ENCODE peak calls at places on chromosomes 13 and 19, in ten cellular contexts. S, T, K, N, Z, R, D, B, U and X are unnamed samples.

GRCh38 chr19:3335431-3336350 is 30.7 kb upstream of the NFIC start:
- DNase-seq in S (no peak), T (peak; percentile 52), R (peak; percentile 77), Z (no peak), N (no peak), D (peak; percentile 76), B (peak; percentile 87), K (peak; percentile 54), U (peak; percentile 89), X (no peak)

GRCh38 chr13:31053098-31053497 is 108.6 kb downstream of the HSPH1 start:
- DNase-seq in K (no peak), R (no peak), T (no peak), U (no peak), N (no peak), Z (no peak), B (peak; percentile 96), S (peak; percentile 79), D (peak; percentile 61), X (no peak)

GRCh38 chr13:98252931-98253470 is 75.9 kb upstream of the RNF113B start:
- DNase-seq in N (no peak), K (no peak), T (no peak), S (no peak), D (no peak), Z (no peak), U (no peak), B (peak; percentile 67), R (no peak), X (peak; percentile 53)

GRCh38 chr13:76725211-76725610 is 161.0 kb downstream of the KCTD12 start:
- DNase-seq in T (no peak), K (no peak), D (no peak), B (no peak), Z (no peak), R (no peak), U (no peak), N (no peak), S (no peak), X (no peak)

GRCh38 chr19:33177417-33177976 is 16.6 kb upstream of the LRP3 start:
- DNase-seq in S (no peak), K (no peak), B (peak; percentile 77), U (no peak), T (no peak), R (no peak), N (peak; percentile 61), D (no peak), Z (no peak), X (peak; percentile 83)

GRCh38 chr19:29617336-29618266 is 11.5 kb downstream of the POP4 start:
- DNase-seq in T (no peak), U (no peak), B (no peak), N (no peak), K (no peak), S (no peak), Z (no peak), R (no peak), D (no peak), X (no peak)

GRCh38 chr13:25752957-25753540 is 298.8 kb downstream of the SHISA2 start:
- DNase-seq in R (peak; percentile 67), Z (no peak), S (no peak), T (no peak), B (peak; percentile 41), D (peak; percentile 51), N (no peak), U (peak; percentile 68), K (peak; percentile 24), X (no peak)

GRCh38 chr13:93151277-93151676 is 75.3 kb upstream of the GPC6 start:
- DNase-seq in T (no peak), U (no peak), K (no peak), B (no peak), D (no peak), N (no peak), Z (no peak), R (no peak), S (no peak), X (no peak)

GRCh38 chr13:80339841-80340642 is 884 bp downstream of the SPRY2 start:
- DNase-seq in U (peak; percentile 76), B (peak; percentile 63), T (peak; percentile 29), S (peak; percentile 35), R (peak; percentile 46), N (peak; percentile 31), D (peak; percentile 55), K (peak; percentile 43), Z (no peak), X (peak; percentile 69)

GRCh38 chr19:9159891-9160290 is 18.9 kb upstream of the OR7D2 start:
- DNase-seq in S (no peak), K (no peak), Z (no peak), U (no peak), D (no peak), B (no peak), R (no peak), N (no peak), T (no peak), X (no peak)

GRCh38 chr19:49011194-49011593 is 5.7 kb downstream of the LHB start:
- DNase-seq in U (no peak), D (no peak), B (no peak), T (no peak), K (no peak), Z (no peak), S (no peak), R (no peak), N (no peak), X (no peak)
- TF ChIP-seq CTCF in U (no peak), D (no peak), B (no peak), T (no peak), K (no peak), Z (no peak), S (no peak), R (no peak), N (no peak), X (no peak)

GRCh38 chr19:17953316-17953801 is 13.5 kb upstream of the KCNN1 start:
- DNase-seq in B (no peak), T (no peak), N (no peak), R (no peak), U (no peak), K (no peak), D (no peak), S (no peak), Z (peak; percentile 27), X (no peak)

GRCh38 chr19:17953869-17954268 is 13.0 kb upstream of the KCNN1 start:
- DNase-seq in U (no peak), B (no peak), D (no peak), K (no peak), S (no peak), Z (peak; percentile 44), T (no peak), R (no peak), N (no peak), X (no peak)

GRCh38 chr19:17952041-17952976 is 14.6 kb upstream of the KCNN1 start:
- DNase-seq in D (no peak), R (no peak), S (no peak), U (no peak), N (peak; percentile 59), T (no peak), K (no peak), B (no peak), Z (peak; percentile 44), X (no peak)

GRCh38 chr19:17957149-17957849 is 9.6 kb upstream of the KCNN1 start:
- DNase-seq in Z (no peak), B (no peak), N (no peak), D (no peak), K (no peak), U (no peak), R (no peak), S (no peak), T (no peak), X (no peak)

GRCh38 chr19:17954401-17954800 is 12.5 kb upstream of the KCNN1 start:
- DNase-seq in D (no peak), N (no peak), S (no peak), U (no peak), T (no peak), K (no peak), R (no peak), Z (no peak), B (no peak), X (no peak)
- H3K27me3 ChIP-seq in D (peaks cover 49% of the 10 kb centered on the region), N (peaks cover 52% of the 10 kb centered on the region), S (peaks cover 79% of the 10 kb centered on the region), U (no peaks in the 10 kb centered on the region), T (peaks cover 71% of the 10 kb centered on the region), K (peaks cover 22% of the 10 kb centered on the region), R (peaks cover 36% of the 10 kb centered on the region), Z (peaks cover 23% of the 10 kb centered on the region), B (peaks cover 50% of the 10 kb centered on the region), X (peaks cover 3% of the 10 kb centered on the region)

DNA sequence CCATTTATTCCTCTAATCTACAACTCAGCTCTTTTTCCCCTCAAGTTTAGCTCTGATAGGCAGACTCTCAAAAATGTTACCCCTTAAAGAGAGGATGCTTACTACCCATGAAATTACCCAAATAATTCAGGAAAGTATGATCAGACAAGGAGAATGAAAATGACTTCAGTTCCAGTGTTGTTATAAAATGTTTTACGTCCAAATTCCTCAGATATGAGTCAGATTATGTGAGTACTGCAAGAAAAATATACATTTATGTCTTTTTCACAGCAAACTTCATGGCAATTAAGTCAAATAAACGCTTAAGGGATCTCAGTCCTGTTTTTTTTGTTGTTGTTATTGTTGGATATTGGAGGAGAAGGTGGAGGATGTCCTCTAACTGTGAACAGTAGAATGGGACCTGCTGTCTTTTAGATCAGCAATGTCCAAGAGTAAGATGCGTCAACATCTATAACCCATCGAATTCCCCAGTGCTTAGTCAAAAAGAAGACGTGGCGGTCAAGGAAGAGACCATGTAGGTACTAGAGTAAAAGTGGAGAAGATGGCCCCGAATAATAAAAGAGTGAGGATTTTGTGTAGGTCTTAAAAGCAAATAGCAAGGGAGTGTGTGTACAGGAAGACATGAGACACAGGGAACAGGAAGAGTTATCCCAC is 215.4 kb upstream of the IRS2 start:
- DNase-seq in Z (no peak), R (no peak), N (no peak), B (no peak), D (no peak), T (no peak), U (no peak), S (no peak), K (no peak), X (no peak)
- H3K4me1 ChIP-seq in Z (no peaks in the 10 kb centered on the region), R (no peaks in the 10 kb centered on the region), N (no peaks in the 10 kb centered on the region), B (no peaks in the 10 kb centered on the region), D (no peaks in the 10 kb centered on the region), T (no peaks in the 10 kb centered on the region), U (peaks cover 3% of the 10 kb centered on the region), S (peaks cover 57% of the 10 kb centered on the region), K (no peaks in the 10 kb centered on the region), X (peaks cover 42% of the 10 kb centered on the region)

GRCh38 chr19:1244693-1245451 is 3.3 kb downstream of the ATP5F1D start:
- DNase-seq in Z (no peak), K (peak; percentile 66), B (peak; percentile 75), D (peak; percentile 85), S (no peak), R (peak; percentile 88), U (peak; percentile 95), N (no peak), T (peak; percentile 60), X (no peak)
- TF ChIP-seq CTCF in Z (no peak), K (no peak), B (no peak), D (no peak), S (no peak), R (no peak), U (no peak), N (no peak), T (peak; percentile 4), X (no peak)